ENCODE peak calls at places on chromosomes 3 and 15, in seven cellular contexts. S is fibroblast of pulmonary artery, T is lung, C is heart left ventricle, I is upper lobe of right lung, U is fibroblast of lung, K is astrocyte of the spinal cord. G is an unnamed sample.

GRCh38 chr3:102178817-102179216 is 256.0 kb upstream of the ZPLD1 start:
- DNase-seq in S (no peak), T (no peak), C (no peak), I (no peak), U (no peak), K (no peak), G (no peak)

GRCh38 chr15:81197255-81197630 is 564 bp downstream of the IL16 start:
- DNase-seq in S (no peak), T (no peak), C (no peak), I (no peak), U (no peak), K (no peak), G (no peak)

GRCh38 chr15:94262201-94262600 is 30.8 kb downstream of the MCTP2 start:
- DNase-seq in S (no peak), T (no peak), C (no peak), I (no peak), U (no peak), K (no peak), G (peak; percentile 40)

GRCh38 chr15:65212097-65212496 is 824 bp upstream of the CILP start:
- DNase-seq in S (no peak), T (no peak), C (no peak), I (no peak), U (no peak), K (no peak), G (no peak)

GRCh38 chr3:30847589-30847988 is 46.9 kb downstream of the GADL1 start:
- DNase-seq in S (no peak), T (no peak), C (no peak), I (no peak), U (peak; percentile 2), K (no peak), G (peak; percentile 43)

GRCh38 chr3:45020534-45020933 is 5.6 kb upstream of the CLEC3B start:
- DNase-seq in S (no peak), T (no peak), C (no peak), I (no peak), U (no peak), K (no peak), G (no peak)

GRCh38 chr3:15318661-15319060 is 13.7 kb downstream of the SH3BP5 start:
- DNase-seq in S (no peak), T (no peak), C (no peak), I (no peak), U (no peak), K (no peak), G (no peak)

GRCh38 chr3:42602961-42603360 is 2.5 kb downstream of the NKTR start:
- DNase-seq in S (no peak), T (no peak), C (no peak), I (no peak), U (no peak), K (no peak), G (no peak)

GRCh38 chr3:67920311-67920710 is 265.9 kb upstream of the SUCLG2 start:
- DNase-seq in S (no peak), T (no peak), C (no peak), I (no peak), U (no peak), K (no peak), G (no peak)

GRCh38 chr3:151697496-151697895 is 36.2 kb upstream of the AADACL2 start:
- DNase-seq in S (peak; percentile 50), T (no peak), C (no peak), I (no peak), U (no peak), K (no peak), G (no peak)

GRCh38 chr3:141556034-141556433 is 69.2 kb downstream of the RASA2 start:
- DNase-seq in S (peak; percentile 41), T (no peak), C (no peak), I (no peak), U (no peak), K (no peak), G (peak; percentile 34)

GRCh38 chr3:53171109-53171453 is 10.1 kb downstream of the PRKCD start:
- DNase-seq in S (no peak), T (no peak), C (no peak), I (no peak), U (no peak), K (no peak), G (no peak)
- H3K4me3 ChIP-seq in S (no peak overlapping the region), T (no peak overlapping the region), C (no peak overlapping the region), I (no peak overlapping the region), U (no peak overlapping the region), K (no peak overlapping the region), G (no peak overlapping the region)

GRCh38 chr15:86213888-86214287 is 134.2 kb downstream of the AGBL1 start:
- DNase-seq in S (no peak), T (no peak), C (no peak), I (no peak), U (no peak), K (no peak), G (no peak)

DNA sequence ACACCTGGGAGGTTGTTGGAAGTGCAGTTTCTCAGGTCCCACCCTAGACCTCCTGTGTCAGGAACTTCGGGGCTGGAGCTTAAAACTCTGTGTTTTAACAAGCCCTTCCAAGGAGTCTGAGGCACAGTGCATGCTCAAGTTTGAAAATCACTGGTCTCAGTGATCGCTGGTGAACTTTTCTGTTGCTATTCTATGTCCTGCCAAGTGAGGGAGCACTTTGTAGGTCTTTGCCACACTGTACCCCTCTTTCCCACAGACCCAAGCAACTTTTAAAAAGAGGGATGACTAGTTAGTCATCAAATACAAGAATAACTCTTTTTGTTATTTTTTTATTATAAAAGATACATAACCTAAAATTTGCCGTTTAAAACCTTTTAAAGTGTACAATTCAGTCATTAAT is 133.7 kb downstream of the AGBL1 start:
- DNase-seq in S (no peak), T (no peak), C (no peak), I (no peak), U (no peak), K (no peak), G (no peak)
- TF ChIP-seq CTCF in S (no peak), T (no peak), C (no peak), I (no peak), U (no peak), K (no peak), G (no peak)

GRCh38 chr15:66772967-66773873 is 71.2 kb downstream of the SMAD6 start:
- DNase-seq in S (peak; percentile 64), T (no peak), C (peak; percentile 65), I (no peak), U (peak; percentile 54), K (peak; percentile 37), G (no peak)

GRCh38 chr15:66774001-66774814 is 72.2 kb downstream of the SMAD6 start:
- DNase-seq in S (peak; percentile 73), T (peak; percentile 88), C (peak; percentile 87), I (peak; percentile 93), U (peak; percentile 71), K (peak; percentile 67), G (peak; percentile 67)

GRCh38 chr15:66777054-66777453 is 75.0 kb downstream of the SMAD6 start:
- DNase-seq in S (no peak), T (no peak), C (no peak), I (no peak), U (no peak), K (no peak), G (no peak)

GRCh38 chr15:66777596-66778313 is 75.7 kb downstream of the SMAD6 start:
- DNase-seq in S (no peak), T (no peak), C (no peak), I (no peak), U (no peak), K (no peak), G (no peak)

DNA sequence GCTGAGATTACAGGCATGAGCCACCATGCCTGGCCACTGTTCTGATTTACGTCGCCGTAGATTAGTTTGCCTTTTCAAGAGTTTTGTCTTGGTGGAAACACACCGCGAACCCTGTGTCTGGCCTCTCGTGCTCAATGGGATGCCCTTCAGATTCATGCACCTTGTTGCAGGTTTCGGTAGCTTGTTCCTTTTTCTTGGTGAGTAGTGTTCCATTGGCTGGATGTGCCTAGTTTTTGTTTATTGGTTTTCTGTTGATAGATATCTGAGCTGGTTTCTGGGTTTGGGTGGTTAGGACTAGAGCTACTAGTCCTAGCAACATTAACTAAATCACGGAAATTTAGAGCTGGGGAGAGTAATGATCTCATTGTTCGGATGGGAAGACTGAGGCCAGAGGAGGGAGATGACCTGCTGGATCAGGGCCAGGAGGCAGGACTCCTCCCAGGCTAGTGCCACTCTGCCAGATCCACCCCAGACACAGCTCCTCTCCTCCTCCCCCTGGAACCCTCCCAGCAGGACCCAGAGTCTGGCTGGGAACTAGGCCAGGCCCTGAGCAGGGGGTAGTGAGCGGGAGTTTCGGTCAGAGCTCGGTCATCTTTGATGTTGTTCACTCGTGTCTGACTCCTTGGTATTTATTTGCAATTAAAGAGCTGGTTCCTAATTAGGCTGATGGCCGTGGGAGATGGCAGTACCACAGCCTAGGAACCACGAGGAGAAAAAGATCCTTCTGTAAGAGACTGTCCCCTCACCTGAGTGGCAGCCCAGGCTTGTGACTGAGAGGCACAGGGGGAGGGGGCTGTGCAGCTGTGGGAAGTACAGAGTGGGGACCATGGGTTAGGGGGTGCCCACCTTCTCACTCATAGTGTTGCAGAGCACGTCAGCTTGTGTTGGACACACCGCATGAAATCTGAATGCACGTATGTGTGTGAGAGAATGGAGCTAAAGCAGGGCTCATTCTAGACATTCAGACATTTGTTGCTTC is 73.4 kb downstream of the SMAD6 start:
- DNase-seq in S (no peak), T (no peak), C (peak; percentile 58), I (no peak), U (no peak), K (peak; percentile 61), G (no peak)
- H3K4me3 ChIP-seq in S (no peak overlapping the region), T (no peak overlapping the region), C (no peak overlapping the region), I (no peak overlapping the region), U (no peak overlapping the region), K (no peak overlapping the region), G (no peak overlapping the region)

GRCh38 chr15:62807539-62808130 is 234.9 kb upstream of the TPM1 start:
- DNase-seq in S (no peak), T (no peak), C (no peak), I (no peak), U (no peak), K (no peak), G (no peak)
- TF ChIP-seq CTCF in S (no peak), T (no peak), C (no peak), I (no peak), U (no peak), K (no peak), G (no peak)

GRCh38 chr3:63911901-63912767 is at the start of gene SCAANT1:
- DNase-seq in S (peak; percentile 94), T (peak; percentile 91), C (peak; percentile 94), I (peak; percentile 96), U (peak; percentile 92), K (peak; percentile 91), G (peak; percentile 86)

GRCh38 chr3:63909431-63909830 is 2.8 kb downstream of the SCAANT1 start:
- DNase-seq in S (peak; percentile 50), T (no peak), C (no peak), I (no peak), U (peak; percentile 69), K (no peak), G (peak; percentile 28)

GRCh38 chr3:63911395-63911900 is 735 bp downstream of the SCAANT1 start:
- DNase-seq in S (no peak), T (no peak), C (no peak), I (no peak), U (peak; percentile 16), K (no peak), G (peak; percentile 18)

GRCh38 chr3:63908776-63909175 is 3.4 kb downstream of the SCAANT1 start:
- DNase-seq in S (no peak), T (no peak), C (no peak), I (no peak), U (no peak), K (no peak), G (no peak)

DNA sequence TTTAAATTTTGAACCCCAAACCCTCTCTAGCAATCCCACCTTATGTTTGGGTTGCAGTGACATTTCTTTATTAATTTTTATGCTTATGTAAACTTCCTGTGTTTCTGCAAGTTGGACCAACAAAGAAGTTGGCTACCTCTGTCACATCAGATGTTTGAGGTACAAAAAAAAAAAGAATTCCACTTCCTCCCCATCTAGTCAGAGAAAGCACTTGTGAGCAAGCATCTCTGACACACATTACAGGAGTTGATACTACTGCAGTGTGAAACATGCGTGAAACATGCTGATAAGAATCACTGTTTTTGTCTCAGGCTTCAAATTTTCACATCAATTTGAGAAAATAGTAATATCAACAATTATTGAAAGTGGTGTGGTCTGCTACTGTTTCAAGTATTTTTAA is 1.3 kb downstream of the SCAANT1 start:
- DNase-seq in S (no peak), T (no peak), C (no peak), I (no peak), U (peak; percentile 20), K (no peak), G (peak; percentile 32)
- H3K4me3 ChIP-seq in S (peak overlapping the region; percentile 65), T (no peak overlapping the region), C (no peak overlapping the region), I (no peak overlapping the region), U (peak overlapping the region; percentile 71), K (peak overlapping the region; percentile 68), G (peak overlapping the region; percentile 72)